ENCODE peak calls at places on chromosomes 2 and 18, in five cellular contexts. F, N, Z, U and Y are unnamed samples.

GRCh38 chr18:44855681-44856080 is 175.0 kb downstream of the SETBP1 start:
- DNase-seq in F (no peak), N (no peak), Z (no peak), U (no peak), Y (no peak)

GRCh38 chr2:108853421-108853820 is 66.8 kb downstream of the CCDC138 start:
- DNase-seq in F (no peak), N (no peak), Z (peak; percentile 52), U (no peak), Y (no peak)

GRCh38 chr18:3194947-3195612 is 24.7 kb downstream of the MYOM1 start:
- DNase-seq in F (no peak), N (no peak), Z (no peak), U (no peak), Y (no peak)

GRCh38 chr2:142755191-142755590 is 122.3 kb upstream of the KYNU start:
- DNase-seq in F (no peak), N (no peak), Z (no peak), U (no peak), Y (no peak)

GRCh38 chr2:71901466-71901865 is 246.2 kb downstream of the CYP26B1 start:
- DNase-seq in F (no peak), N (no peak), Z (no peak), U (no peak), Y (no peak)

GRCh38 chr2:238699307-238700121 is 148.4 kb upstream of the TWIST2 start:
- DNase-seq in F (no peak), N (no peak), Z (no peak), U (no peak), Y (no peak)

GRCh38 chr2:37582911-37583310 is 88.5 kb downstream of the CDC42EP3 start:
- DNase-seq in F (no peak), N (no peak), Z (no peak), U (no peak), Y (no peak)

GRCh38 chr2:158539176-158539895 is 82.6 kb downstream of the PKP4 start:
- DNase-seq in F (peak; percentile 15), N (peak; percentile 34), Z (peak; percentile 93), U (no peak), Y (no peak)

GRCh38 chr2:239236043-239236807 is 164.6 kb downstream of the HDAC4 start:
- DNase-seq in F (no peak), N (no peak), Z (no peak), U (no peak), Y (no peak)

GRCh38 chr2:11077411-11077810 is 77.9 kb upstream of the SLC66A3 start:
- DNase-seq in F (no peak), N (no peak), Z (no peak), U (no peak), Y (no peak)

GRCh38 chr18:71405142-71405806 is 1116.4 kb downstream of the SOCS6 start:
- DNase-seq in F (no peak), N (no peak), Z (no peak), U (no peak), Y (no peak)

GRCh38 chr2:25454824-25455611 is 113.3 kb upstream of the DNMT3A start:
- DNase-seq in F (no peak), N (no peak), Z (peak; percentile 50), U (no peak), Y (no peak)
- TF ChIP-seq JUND in F (no peak), N (no peak), Z (no peak), U (no peak), Y (no peak)

DNA sequence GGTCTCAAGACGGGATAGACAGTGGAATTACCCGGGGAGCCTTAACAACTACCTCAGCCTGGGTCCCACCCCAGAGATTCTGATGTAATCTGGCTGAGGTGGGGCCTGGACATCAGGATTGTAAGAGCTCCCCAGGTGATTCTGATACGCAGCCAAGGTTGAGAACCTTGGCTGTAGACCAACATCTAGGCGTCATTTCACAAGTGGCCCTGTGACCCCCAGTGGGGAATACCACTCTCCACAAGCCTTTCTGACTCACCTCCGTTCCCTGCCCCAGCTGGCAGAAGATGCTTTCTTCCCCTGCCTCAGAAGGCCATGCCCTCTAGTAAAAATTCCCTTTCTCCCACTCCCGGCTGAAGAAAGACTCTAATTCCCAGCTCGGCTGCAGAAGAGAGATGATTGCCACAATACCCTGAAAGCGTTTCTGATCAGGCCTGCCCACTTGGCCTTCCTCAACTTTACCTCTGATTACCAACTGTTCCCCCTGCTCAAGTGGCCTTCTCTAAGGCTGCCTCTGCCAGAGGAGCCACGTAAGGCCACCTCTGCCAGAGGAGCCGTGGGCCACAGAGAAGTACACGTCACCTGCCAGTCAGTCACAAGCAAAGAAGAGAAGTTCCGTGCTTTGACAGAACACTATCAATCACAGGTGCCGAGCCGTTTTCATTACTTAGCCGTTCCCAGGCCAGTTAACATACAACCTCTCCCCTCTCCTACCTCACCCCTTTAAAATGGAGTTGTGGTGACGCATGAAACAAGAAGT is 116.8 kb upstream of the PKDCC start:
- DNase-seq in F (no peak), N (peak; percentile 26), Z (no peak), U (no peak), Y (peak; percentile 36)
- TF ChIP-seq JUND in F (no peak), N (peak; percentile 64), Z (no peak), U (no peak), Y (no peak)

GRCh38 chr2:38683766-38684165 is 17.9 kb downstream of the GALM start:
- DNase-seq in F (no peak), N (no peak), Z (no peak), U (no peak), Y (no peak)

GRCh38 chr2:38682008-38682575 is 16.2 kb downstream of the GALM start:
- DNase-seq in F (no peak), N (no peak), Z (no peak), U (no peak), Y (no peak)

GRCh38 chr2:38690499-38691420 is 24.8 kb downstream of the GALM start:
- DNase-seq in F (peak; percentile 76), N (peak; percentile 65), Z (peak; percentile 85), U (peak; percentile 40), Y (no peak)

GRCh38 chr2:38685116-38685735 is 19.3 kb downstream of the GALM start:
- DNase-seq in F (no peak), N (no peak), Z (peak; percentile 87), U (no peak), Y (no peak)
- TF ChIP-seq JUND in F (no peak), N (no peak), Z (no peak), U (no peak), Y (no peak)

DNA sequence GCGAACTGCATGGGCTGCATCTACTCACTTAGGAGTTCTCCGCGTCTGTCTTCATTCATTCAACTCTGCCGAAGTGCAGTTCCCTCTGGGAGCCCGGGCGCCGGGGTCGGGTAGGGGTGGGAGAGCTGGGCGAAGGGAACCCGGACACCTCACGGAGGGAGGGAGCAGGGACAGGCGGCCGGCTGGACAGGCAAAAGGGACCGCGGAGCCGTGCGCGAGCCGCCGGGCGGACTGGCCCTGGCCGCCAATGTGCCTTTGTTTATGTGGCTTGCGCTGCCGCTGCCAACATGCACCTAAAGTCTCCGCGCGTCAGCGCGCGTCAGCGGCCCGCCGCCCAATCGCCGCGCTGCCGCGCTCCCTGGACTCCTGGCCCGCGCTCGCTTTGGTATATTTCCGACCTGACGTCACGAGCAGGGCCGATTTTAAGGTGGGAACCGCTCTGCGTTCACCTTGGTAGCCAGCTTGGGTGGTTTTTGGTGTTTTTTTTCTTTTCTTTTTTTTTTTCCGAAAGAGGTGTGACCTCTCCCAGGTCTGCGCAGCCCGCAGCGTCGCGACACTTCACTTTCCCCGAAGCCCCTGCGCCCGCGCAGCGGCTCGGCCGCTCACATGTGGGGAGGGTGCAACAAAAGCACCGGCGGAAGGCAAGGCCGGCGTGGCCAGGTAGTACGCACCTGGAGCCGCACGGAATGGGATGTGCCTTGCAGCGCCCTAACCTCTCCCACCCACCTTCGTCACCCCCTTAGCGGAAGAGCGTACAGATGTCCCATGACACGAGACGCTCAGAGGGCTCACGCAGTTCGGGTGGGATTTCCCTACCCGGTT is at the start of gene NR4A2:
- DNase-seq in F (peak; percentile 95), N (peak; percentile 96), Z (peak; percentile 16), U (peak; percentile 80), Y (no peak)
- TF ChIP-seq JUND in F (peak; percentile 49), N (no peak), Z (no peak), U (no peak), Y (no peak)

GRCh38 chr2:232013701-232014353 is 52.3 kb downstream of the DIS3L2 start:
- DNase-seq in F (no peak), N (no peak), Z (no peak), U (peak; percentile 5), Y (peak; percentile 19)
- TF ChIP-seq JUND in F (no peak), N (no peak), Z (no peak), U (peak; percentile 87), Y (no peak)

DNA sequence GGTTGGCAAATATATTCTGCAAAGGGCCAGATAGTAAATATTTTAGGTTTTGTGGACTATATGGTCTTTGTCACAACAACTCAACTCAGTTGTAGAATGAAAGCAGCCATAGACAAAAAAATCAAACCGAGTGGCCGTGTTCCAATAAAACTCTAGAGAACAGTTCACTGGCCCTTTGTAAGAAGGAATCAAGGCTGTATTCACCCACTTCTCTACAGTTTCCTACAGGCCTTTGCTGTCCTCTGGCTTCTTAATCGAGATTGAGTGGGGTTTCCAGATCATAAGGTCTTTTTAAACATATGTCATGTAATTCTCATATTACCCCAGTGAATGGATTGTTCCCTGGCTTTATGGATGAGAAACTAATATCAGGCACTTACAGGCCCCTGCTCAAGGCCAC is 448.9 kb upstream of the ETAA1 start:
- DNase-seq in F (no peak), N (no peak), Z (no peak), U (no peak), Y (no peak)
- TF ChIP-seq JUND in F (no peak), N (no peak), Z (no peak), U (no peak), Y (no peak)

GRCh38 chr2:224058048-224058775 is 19.1 kb upstream of the SERPINE2 start:
- DNase-seq in F (no peak), N (no peak), Z (no peak), U (no peak), Y (no peak)
- TF ChIP-seq JUND in F (no peak), N (no peak), Z (no peak), U (no peak), Y (no peak)

GRCh38 chr2:24478243-24478642 is 12.8 kb upstream of the NCOA1 start:
- DNase-seq in F (no peak), N (no peak), Z (no peak), U (no peak), Y (no peak)
- TF ChIP-seq JUND in F (no peak), N (no peak), Z (no peak), U (no peak), Y (no peak)

GRCh38 chr2:126429129-126429528 is 226.8 kb upstream of the GYPC start:
- DNase-seq in F (no peak), N (no peak), Z (no peak), U (no peak), Y (no peak)

DNA sequence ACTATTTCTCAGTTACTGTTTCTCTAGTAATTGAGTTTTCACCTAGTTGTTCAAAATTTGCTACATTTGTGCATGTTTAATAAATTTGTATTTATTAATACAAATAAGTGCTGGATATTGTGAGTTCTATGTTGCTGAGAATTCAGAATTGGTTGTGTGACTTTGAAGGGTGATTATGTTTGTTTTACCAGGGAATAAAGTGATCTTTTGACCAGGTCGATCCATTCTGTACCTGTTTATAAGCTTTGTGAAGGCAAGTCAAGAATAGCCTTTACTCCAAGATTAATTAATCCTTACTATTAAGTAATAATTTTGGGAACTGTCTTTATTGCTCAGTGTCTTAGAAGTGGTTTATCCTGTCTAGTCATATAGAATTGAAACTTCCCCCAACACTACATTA is 230.0 kb upstream of the GYPC start:
- DNase-seq in F (no peak), N (no peak), Z (no peak), U (no peak), Y (no peak)
- TF ChIP-seq JUND in F (no peak), N (no peak), Z (no peak), U (no peak), Y (no peak)

GRCh38 chr2:70133521-70134348 is 46.5 kb downstream of the PCBP1 start:
- DNase-seq in F (peak; percentile 47), N (no peak), Z (no peak), U (no peak), Y (no peak)
- TF ChIP-seq JUND in F (no peak), N (no peak), Z (no peak), U (no peak), Y (no peak)